ENCODE peak calls at places on chromosomes 7 and 10, in seven cellular contexts. R, G, H, Z, P, M and S are unnamed samples.

GRCh38 chr10:3948843-3949242 is 163.8 kb upstream of the KLF6 start:
- DNase-seq in R (peak), G (no peak), H (no peak), Z (peak), P (peak), M (no peak), S (no peak)

GRCh38 chr10:102715880-102716279 is 1.4 kb downstream of the SFXN2 start:
- DNase-seq in R (no peak), G (no peak), H (no peak), Z (no peak), P (no peak), M (no peak), S (no peak)

GRCh38 chr7:55254596-55255500 is 110.3 kb upstream of the LANCL2 start:
- DNase-seq in R (peak), G (peak), H (peak), Z (peak), P (peak), M (peak), S (peak)

GRCh38 chr7:17937506-17938115 is 2.7 kb downstream of the SNX13 start:
- DNase-seq in R (no peak), G (no peak), H (no peak), Z (no peak), P (no peak), M (no peak), S (no peak)

GRCh38 chr10:24488631-24489030 is 235.1 kb downstream of the ARHGAP21 start:
- DNase-seq in R (no peak), G (no peak), H (no peak), Z (no peak), P (no peak), M (no peak), S (no peak)

GRCh38 chr10:97861351-97861750 is 11.7 kb downstream of the GOLGA7B start:
- DNase-seq in R (peak), G (no peak), H (no peak), Z (no peak), P (peak), M (peak), S (no peak)

GRCh38 chr10:92290076-92290836 is 622 bp downstream of the CPEB3 start:
- DNase-seq in R (peak), G (no peak), H (peak), Z (peak), P (peak), M (no peak), S (no peak)

GRCh38 chr10:26697163-26697921 is at the start of gene PDSS1:
- DNase-seq in R (peak), G (peak), H (peak), Z (peak), P (peak), M (no peak), S (peak)

GRCh38 chr10:91796332-91797076 is 1.7 kb upstream of the TNKS2 start:
- DNase-seq in R (no peak), G (peak), H (peak), Z (peak), P (peak), M (no peak), S (no peak)

GRCh38 chr7:151728286-151728660 is 148.6 kb downstream of the PRKAG2 start:
- DNase-seq in R (no peak), G (no peak), H (no peak), Z (no peak), P (no peak), M (no peak), S (no peak)

GRCh38 chr10:69051303-69051702 is 36.6 kb upstream of the SRGN start:
- DNase-seq in R (peak), G (no peak), H (no peak), Z (no peak), P (peak), M (no peak), S (no peak)

GRCh38 chr7:126656165-126656564 is 596.6 kb downstream of the GRM8 start:
- DNase-seq in R (no peak), G (no peak), H (no peak), Z (no peak), P (no peak), M (no peak), S (no peak)

GRCh38 chr10:30436688-30437038 is 2.7 kb downstream of the MAP3K8 start:
- DNase-seq in R (no peak), G (no peak), H (no peak), Z (no peak), P (no peak), M (no peak), S (no peak)

GRCh38 chr10:69656719-69657269 is 26.7 kb downstream of the FAM241B start:
- DNase-seq in R (no peak), G (no peak), H (no peak), Z (no peak), P (no peak), M (no peak), S (no peak)

GRCh38 chr7:44415510-44415909 is 74.9 kb downstream of the NUDCD3 start:
- DNase-seq in R (no peak), G (no peak), H (no peak), Z (no peak), P (no peak), M (no peak), S (no peak)

GRCh38 chr10:43616697-43617370 is 10.6 kb downstream of the ZNF485 start:
- DNase-seq in R (no peak), G (no peak), H (no peak), Z (no peak), P (no peak), M (no peak), S (no peak)

GRCh38 chr10:110680473-110681020 is 36.4 kb downstream of the RBM20 start:
- DNase-seq in R (no peak), G (no peak), H (peak), Z (no peak), P (no peak), M (no peak), S (no peak)

GRCh38 chr10:110679633-110680472 is 35.7 kb downstream of the RBM20 start:
- DNase-seq in R (no peak), G (no peak), H (peak), Z (no peak), P (no peak), M (no peak), S (no peak)

GRCh38 chr10:110684800-110685446 is 40.8 kb downstream of the RBM20 start:
- DNase-seq in R (peak), G (no peak), H (no peak), Z (no peak), P (no peak), M (no peak), S (no peak)

GRCh38 chr10:110682348-110682747 is 38.2 kb downstream of the RBM20 start:
- DNase-seq in R (no peak), G (no peak), H (no peak), Z (no peak), P (no peak), M (no peak), S (no peak)

GRCh38 chr10:110681023-110681681 is 37.0 kb downstream of the RBM20 start:
- DNase-seq in R (peak), G (no peak), H (peak), Z (peak), P (peak), M (no peak), S (peak)
- TF ChIP-seq CTCF in R (peak), G (no peak), H (peak), Z (peak), P (peak), M (peak), S (peak)

DNA sequence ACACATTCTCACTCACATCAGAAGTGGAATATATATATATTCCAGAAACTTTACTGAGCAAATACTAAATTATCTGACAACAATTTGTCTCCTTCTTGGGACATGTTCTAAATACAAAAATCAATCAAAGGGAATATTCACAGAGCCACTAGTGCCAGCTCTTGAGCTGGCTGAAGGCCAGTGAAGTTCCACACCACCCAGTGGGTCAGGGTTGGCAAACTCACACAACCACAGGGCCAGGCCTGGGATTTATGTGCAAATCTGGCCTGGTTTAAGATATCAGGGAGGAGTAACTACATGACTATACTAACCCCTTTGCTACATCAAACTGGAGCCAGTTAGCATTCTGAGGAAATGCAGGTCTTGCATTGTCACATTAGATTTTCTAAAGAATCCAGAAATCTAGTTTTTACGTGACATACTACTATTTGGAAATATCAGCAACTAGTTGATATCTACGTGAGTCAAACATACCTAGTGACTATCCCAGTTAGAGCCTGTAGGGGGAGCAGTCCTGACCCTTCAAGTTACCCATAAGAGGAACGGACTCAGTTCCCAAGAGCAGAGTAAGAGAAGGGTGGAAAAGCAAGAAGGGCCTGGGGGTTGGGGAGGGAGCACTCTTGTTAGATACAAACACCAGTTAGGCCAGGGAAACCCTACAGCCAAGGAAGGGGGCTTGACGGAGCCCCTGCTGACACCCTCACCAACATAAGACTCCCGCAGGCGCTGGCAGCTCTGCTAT is 600.4 kb downstream of the KCNMA1 start:
- DNase-seq in R (no peak), G (no peak), H (no peak), Z (no peak), P (peak), M (no peak), S (peak)
- TF ChIP-seq CTCF in R (peak), G (peak), H (peak), Z (no peak), P (peak), M (peak), S (peak)

DNA sequence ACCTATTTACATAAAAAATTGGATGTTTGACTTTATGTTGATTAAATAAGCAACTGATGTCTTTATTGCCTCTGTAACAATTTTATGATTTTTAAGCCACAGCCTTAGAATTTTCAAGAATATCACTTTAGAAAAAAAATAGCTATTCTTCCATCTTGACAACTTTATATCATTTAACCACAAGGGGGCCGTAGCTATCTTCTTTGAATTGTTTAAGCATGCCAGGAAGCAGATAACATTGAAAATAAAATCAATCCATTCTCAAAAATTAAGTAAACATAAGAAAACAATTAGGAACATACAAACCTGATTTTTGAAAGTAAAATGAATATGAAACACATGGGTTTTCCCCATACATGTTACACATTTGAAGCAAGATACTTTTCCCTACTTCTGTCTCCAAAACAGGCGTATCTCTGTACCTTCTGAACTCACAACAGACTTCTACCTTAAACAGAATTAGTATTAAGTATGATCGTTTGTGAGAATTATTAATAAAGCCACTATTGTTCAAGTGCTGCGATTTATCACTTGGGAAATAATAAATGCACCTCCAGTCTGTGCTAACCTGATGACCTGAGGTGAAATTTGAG is 209.0 kb downstream of the CACNA2D1 start:
- DNase-seq in R (no peak), G (no peak), H (no peak), Z (no peak), P (peak), M (peak), S (no peak)
- TF ChIP-seq CTCF in R (peak), G (peak), H (peak), Z (no peak), P (peak), M (peak), S (peak)

GRCh38 chr10:72375585-72375984 is 20.9 kb upstream of the DNAJB12 start:
- DNase-seq in R (no peak), G (no peak), H (no peak), Z (no peak), P (peak), M (no peak), S (no peak)
- TF ChIP-seq CTCF in R (peak), G (no peak), H (no peak), Z (no peak), P (peak), M (peak), S (peak)

DNA sequence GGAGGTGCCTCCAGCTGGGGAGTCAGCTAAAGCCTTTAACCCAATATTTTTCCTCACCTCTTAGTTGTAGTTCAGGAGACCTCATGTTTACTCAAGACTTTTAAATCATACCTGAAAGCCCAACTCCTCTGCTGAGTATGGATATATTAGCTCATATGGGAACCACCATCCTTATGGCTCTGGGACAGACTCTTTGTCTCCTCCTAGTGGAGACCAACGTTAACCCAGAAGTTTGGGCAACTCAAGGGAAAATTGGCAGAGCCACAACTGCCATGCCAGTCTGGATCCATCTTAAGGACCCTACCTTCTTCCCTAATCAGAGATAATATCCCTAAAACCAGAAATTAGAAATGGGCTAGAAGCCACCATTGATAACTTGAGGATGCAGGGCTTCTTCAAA is 80.8 kb downstream of the TMEM106B start:
- DNase-seq in R (no peak), G (no peak), H (no peak), Z (no peak), P (peak), M (no peak), S (no peak)
- TF ChIP-seq CTCF in R (peak), G (no peak), H (no peak), Z (no peak), P (peak), M (peak), S (peak)

GRCh38 chr7:122535086-122535485 is 163.8 kb downstream of the RNF133 start:
- DNase-seq in R (no peak), G (no peak), H (no peak), Z (no peak), P (no peak), M (no peak), S (no peak)
- TF ChIP-seq CTCF in R (no peak), G (no peak), H (no peak), Z (no peak), P (no peak), M (no peak), S (no peak)

DNA sequence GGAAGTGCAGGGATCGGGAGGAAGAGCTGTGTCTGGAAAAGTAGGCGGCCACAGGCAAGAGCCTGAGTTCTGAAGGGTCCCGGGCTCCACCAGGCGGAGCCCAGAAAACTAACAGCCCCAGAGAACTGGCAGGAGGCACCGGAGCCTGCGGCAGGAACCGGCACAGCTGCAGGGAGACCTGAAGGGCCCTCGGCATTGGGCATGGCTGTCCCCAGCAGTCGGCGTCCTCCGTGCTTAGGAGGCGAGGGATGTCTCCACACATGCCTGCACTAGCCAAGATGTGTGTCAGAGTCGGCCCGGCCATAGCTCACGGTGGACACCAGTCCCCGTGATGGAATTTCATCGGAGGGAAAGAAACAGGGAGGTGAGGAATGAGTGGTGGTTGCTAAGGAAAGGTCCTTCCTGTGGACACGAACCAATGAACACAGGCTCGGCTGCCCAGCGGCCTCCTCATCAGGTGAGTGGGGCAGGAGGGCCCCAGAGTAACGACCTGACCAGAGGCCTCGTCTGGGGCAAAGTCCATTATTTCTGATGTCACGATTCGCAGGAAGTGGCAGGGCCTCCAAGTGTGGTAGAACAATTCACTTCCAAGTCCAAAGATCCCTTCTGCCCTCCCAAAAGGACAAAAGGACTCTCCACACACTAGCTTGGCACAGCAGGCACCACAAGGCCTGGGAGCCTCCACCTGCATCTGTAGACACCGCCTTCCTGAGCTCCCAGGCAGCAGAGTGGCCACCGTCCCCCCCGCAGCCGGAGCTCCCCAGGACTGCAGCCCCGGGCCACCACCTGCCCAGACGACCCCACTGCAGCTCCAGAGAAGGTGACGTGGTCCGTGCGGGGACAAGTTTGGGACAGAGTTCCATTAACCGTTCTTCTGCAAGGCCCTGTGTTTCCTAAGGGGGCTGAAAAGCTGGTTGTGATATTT is 444.2 kb downstream of the PTPRN2 start:
- DNase-seq in R (no peak), G (no peak), H (no peak), Z (no peak), P (no peak), M (no peak), S (no peak)
- TF ChIP-seq CTCF in R (no peak), G (no peak), H (no peak), Z (no peak), P (no peak), M (no peak), S (no peak)